ENCODE peak calls at places on chromosomes 13 and 19, in ten cellular contexts. R, E, L, P, B, K, Z, H, F and C are unnamed samples.

GRCh38 chr13:102310691-102311432 is 91.0 kb downstream of the FGF14 start:
- DNase-seq in R (no peak), E (no peak), L (peak), P (no peak), B (no peak), K (no peak), Z (no peak), H (no peak), F (no peak), C (no peak)

GRCh38 chr13:53064721-53065120 is 36.1 kb downstream of the OLFM4 start:
- DNase-seq in R (no peak), E (no peak), L (peak), P (no peak), B (no peak), K (no peak), Z (no peak), H (no peak), F (no peak), C (no peak)

GRCh38 chr13:110758195-110758594 is 44.7 kb downstream of the ING1 start:
- DNase-seq in R (no peak), E (no peak), L (peak), P (no peak), B (no peak), K (no peak), Z (peak), H (no peak), F (no peak), C (no peak)

GRCh38 chr13:30585748-30586262 is 31.9 kb upstream of the USPL1 start:
- DNase-seq in R (no peak), E (no peak), L (peak), P (no peak), B (no peak), K (no peak), Z (peak), H (no peak), F (no peak), C (no peak)

GRCh38 chr13:49022472-49023144 is 46.9 kb downstream of the FNDC3A start:
- DNase-seq in R (no peak), E (no peak), L (peak), P (no peak), B (no peak), K (no peak), Z (peak), H (no peak), F (no peak), C (peak)

GRCh38 chr13:29362849-29363604 is 232.5 kb downstream of the SLC7A1 start:
- DNase-seq in R (no peak), E (peak), L (peak), P (peak), B (peak), K (no peak), Z (peak), H (peak), F (peak), C (peak)

GRCh38 chr13:24670174-24670573 is 10.0 kb upstream of the ATP12A start:
- DNase-seq in R (no peak), E (no peak), L (no peak), P (no peak), B (peak), K (no peak), Z (no peak), H (no peak), F (no peak), C (no peak)

GRCh38 chr13:39481493-39481892 is 121.5 kb downstream of the LHFPL6 start:
- DNase-seq in R (no peak), E (no peak), L (peak), P (no peak), B (no peak), K (no peak), Z (no peak), H (no peak), F (no peak), C (no peak)

GRCh38 chr13:37769078-37769477 is 100.5 kb downstream of the TRPC4 start:
- DNase-seq in R (no peak), E (no peak), L (no peak), P (no peak), B (no peak), K (no peak), Z (peak), H (no peak), F (no peak), C (no peak)

GRCh38 chr13:91078093-91078679 is 269.3 kb upstream of the MIR17HG start:
- DNase-seq in R (no peak), E (no peak), L (no peak), P (no peak), B (no peak), K (no peak), Z (peak), H (no peak), F (no peak), C (peak)

GRCh38 chr13:34217343-34218094 is 399.6 kb downstream of the RFC3 start:
- DNase-seq in R (no peak), E (no peak), L (no peak), P (no peak), B (no peak), K (no peak), Z (no peak), H (no peak), F (no peak), C (no peak)

GRCh38 chr19:29769997-29770396 is 41.8 kb upstream of the CCNE1 start:
- DNase-seq in R (no peak), E (no peak), L (no peak), P (no peak), B (no peak), K (no peak), Z (no peak), H (no peak), F (no peak), C (no peak)

GRCh38 chr19:18156841-18157464 is 4.0 kb downstream of the PIK3R2 start:
- DNase-seq in R (no peak), E (peak), L (peak), P (peak), B (peak), K (peak), Z (peak), H (no peak), F (peak), C (peak)

GRCh38 chr13:29456419-29456818 is 139.1 kb downstream of the SLC7A1 start:
- DNase-seq in R (no peak), E (no peak), L (no peak), P (no peak), B (no peak), K (no peak), Z (no peak), H (no peak), F (no peak), C (no peak)

GRCh38 chr19:3441089-3441985 is 39.0 kb downstream of the SMIM24 start:
- DNase-seq in R (no peak), E (no peak), L (no peak), P (no peak), B (no peak), K (no peak), Z (no peak), H (no peak), F (no peak), C (no peak)

GRCh38 chr13:106851251-106851650 is 283.3 kb upstream of the ARGLU1 start:
- DNase-seq in R (no peak), E (no peak), L (peak), P (no peak), B (no peak), K (no peak), Z (peak), H (no peak), F (no peak), C (peak)

GRCh38 chr19:7916137-7916907 is 1.7 kb downstream of the TGFBR3L start:
- DNase-seq in R (no peak), E (no peak), L (no peak), P (peak), B (no peak), K (peak), Z (peak), H (peak), F (peak), C (no peak)

GRCh38 chr13:20856650-20857049 is 45.9 kb downstream of the XPO4 start:
- DNase-seq in R (no peak), E (no peak), L (no peak), P (no peak), B (no peak), K (no peak), Z (no peak), H (no peak), F (no peak), C (no peak)

GRCh38 chr19:3397266-3398022 is 31.1 kb downstream of the NFIC start:
- DNase-seq in R (no peak), E (peak), L (peak), P (no peak), B (peak), K (no peak), Z (no peak), H (no peak), F (no peak), C (no peak)